ENCODE peak calls at places on chromosomes 2 and 18, in seven cellular contexts. G is choroid plexus epithelial cell, B is hepatocyte, T is upper lobe of right lung, O is endothelial cell of umbilical vein, M is esophagus muscularis mucosa, D is stomach. I is an unnamed sample.

GRCh38 chr2:239820836-239821693 is 204.1 kb downstream of the NDUFA10 start:
- DNase-seq in G (no peak), B (no peak), T (peak), O (no peak), M (peak), D (peak), I (no peak)

GRCh38 chr2:147149589-147150245 is 695.1 kb upstream of the ACVR2A start:
- DNase-seq in G (peak), B (no peak), T (no peak), O (no peak), M (no peak), D (no peak), I (peak)

GRCh38 chr2:172173307-172173706 is 70.6 kb upstream of the DLX2 start:
- DNase-seq in G (no peak), B (no peak), T (no peak), O (peak), M (no peak), D (no peak), I (no peak)

GRCh38 chr2:219207884-219208740 is 1.5 kb downstream of the ZFAND2B start:
- DNase-seq in G (peak), B (peak), T (no peak), O (peak), M (peak), D (no peak), I (no peak)

GRCh38 chr18:40407913-40408312 is 1547.1 kb upstream of the PIK3C3 start:
- DNase-seq in G (peak), B (no peak), T (no peak), O (no peak), M (no peak), D (no peak), I (no peak)

GRCh38 chr2:111161971-111162370 is 41.3 kb downstream of the BCL2L11 start:
- DNase-seq in G (no peak), B (no peak), T (no peak), O (peak), M (no peak), D (peak), I (no peak)

GRCh38 chr2:100257939-100258338 is 64.4 kb downstream of the LONRF2 start:
- DNase-seq in G (no peak), B (no peak), T (no peak), O (no peak), M (no peak), D (no peak), I (no peak)

GRCh38 chr2:15346624-15347023 is 214.5 kb downstream of the NBAS start:
- DNase-seq in G (no peak), B (no peak), T (no peak), O (no peak), M (no peak), D (no peak), I (no peak)

GRCh38 chr18:49993299-49993698 is 180.0 kb upstream of the ACAA2 start:
- DNase-seq in G (no peak), B (no peak), T (no peak), O (no peak), M (no peak), D (no peak), I (no peak)

GRCh38 chr2:65031341-65032015 is 24.7 kb upstream of the CEP68 start:
- DNase-seq in G (no peak), B (no peak), T (no peak), O (peak), M (no peak), D (peak), I (no peak)

GRCh38 chr2:66432801-66433694 is 1.9 kb upstream of the MEIS1 start:
- DNase-seq in G (peak), B (peak), T (peak), O (peak), M (no peak), D (peak), I (peak)

GRCh38 chr2:396903-397302 is 109.0 kb upstream of the ALKAL2 start:
- DNase-seq in G (no peak), B (no peak), T (no peak), O (no peak), M (peak), D (no peak), I (no peak)

GRCh38 chr2:44769349-44770005 is 172.0 kb upstream of the SIX3 start:
- DNase-seq in G (no peak), B (no peak), T (no peak), O (no peak), M (no peak), D (no peak), I (no peak)

GRCh38 chr18:9055185-9055584 is 47.3 kb upstream of the NDUFV2 start:
- DNase-seq in G (peak), B (no peak), T (no peak), O (peak), M (no peak), D (no peak), I (no peak)

GRCh38 chr2:111216811-111217652 is 96.3 kb downstream of the BCL2L11 start:
- DNase-seq in G (no peak), B (no peak), T (no peak), O (no peak), M (peak), D (no peak), I (no peak)

GRCh38 chr2:65488527-65488926 is 56.1 kb upstream of the SPRED2 start:
- DNase-seq in G (no peak), B (no peak), T (no peak), O (no peak), M (no peak), D (no peak), I (no peak)

GRCh38 chr18:79394438-79395307 is 1.1 kb upstream of the NFATC1 start:
- DNase-seq in G (no peak), B (peak), T (peak), O (peak), M (no peak), D (no peak), I (peak)

GRCh38 chr2:230128943-230129342 is 60.2 kb upstream of the SLC16A14 start:
- DNase-seq in G (peak), B (no peak), T (no peak), O (no peak), M (peak), D (no peak), I (no peak)

GRCh38 chr2:230134496-230135073 is 65.9 kb upstream of the SLC16A14 start:
- DNase-seq in G (peak), B (no peak), T (no peak), O (peak), M (peak), D (no peak), I (no peak)

GRCh38 chr2:230129343-230129742 is 60.6 kb upstream of the SLC16A14 start:
- DNase-seq in G (peak), B (no peak), T (no peak), O (no peak), M (peak), D (no peak), I (no peak)

GRCh38 chr2:230131366-230131765 is 62.6 kb upstream of the SLC16A14 start:
- DNase-seq in G (no peak), B (no peak), T (no peak), O (no peak), M (peak), D (no peak), I (no peak)

DNA sequence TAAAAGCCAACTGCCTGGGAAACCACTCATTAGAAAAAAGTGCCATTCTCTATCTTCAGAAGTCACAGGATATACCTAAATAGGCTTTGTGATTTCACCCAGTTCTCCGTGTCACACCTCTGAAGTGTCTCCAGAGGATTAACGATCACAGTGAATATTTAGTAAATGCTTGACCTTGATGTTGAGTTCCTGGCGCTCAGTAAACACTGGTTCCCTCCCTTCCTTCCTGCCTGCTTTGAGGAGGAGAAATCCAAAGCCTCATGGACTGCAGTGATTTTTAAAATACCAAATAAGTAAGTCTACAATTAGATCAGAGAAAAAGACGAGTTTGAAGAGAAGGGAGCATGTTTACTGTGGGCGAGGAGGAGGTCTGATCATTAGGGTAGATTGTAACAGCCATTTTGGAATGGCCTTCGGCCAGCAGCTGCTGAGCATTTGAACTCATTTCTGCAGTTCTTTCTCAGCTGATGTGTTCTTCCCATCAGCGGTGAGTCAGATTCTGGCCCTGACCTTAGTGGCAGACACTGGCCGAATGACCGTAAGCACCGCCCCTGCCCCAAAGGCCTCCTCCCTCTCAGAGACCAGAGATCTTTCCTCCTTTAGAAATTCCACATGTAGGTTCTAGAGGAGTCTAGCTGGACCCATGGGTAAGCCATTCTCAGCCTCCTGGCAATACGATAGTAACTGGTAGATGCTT is 62.1 kb upstream of the SLC16A14 start:
- DNase-seq in G (peak), B (peak), T (no peak), O (peak), M (peak), D (no peak), I (no peak)
- TF ChIP-seq CTCF in G (no peak), B (no peak), T (no peak), O (no peak), M (no peak), D (no peak), I (no peak)

GRCh38 chr18:74175658-74176057 is 27.3 kb downstream of the TIMM21 start:
- DNase-seq in G (no peak), B (no peak), T (no peak), O (no peak), M (no peak), D (no peak), I (no peak)

GRCh38 chr18:74173434-74173750 is 25.1 kb downstream of the TIMM21 start:
- DNase-seq in G (no peak), B (no peak), T (no peak), O (no peak), M (no peak), D (no peak), I (no peak)

GRCh38 chr18:74171910-74172606 is 23.7 kb downstream of the TIMM21 start:
- DNase-seq in G (peak), B (no peak), T (no peak), O (no peak), M (no peak), D (no peak), I (no peak)

GRCh38 chr18:74172697-74173433 is 24.5 kb downstream of the TIMM21 start:
- DNase-seq in G (no peak), B (no peak), T (no peak), O (no peak), M (no peak), D (no peak), I (no peak)
- TF ChIP-seq CTCF in G (no peak), B (no peak), T (no peak), O (no peak), M (no peak), D (no peak), I (no peak)

GRCh38 chr2:23037596-23037995 is 347.4 kb upstream of the KLHL29 start:
- DNase-seq in G (no peak), B (no peak), T (no peak), O (no peak), M (no peak), D (no peak), I (no peak)

GRCh38 chr2:23036683-23037082 is 348.3 kb upstream of the KLHL29 start:
- DNase-seq in G (no peak), B (no peak), T (no peak), O (no peak), M (no peak), D (no peak), I (no peak)

GRCh38 chr2:23041443-23041842 is 343.5 kb upstream of the KLHL29 start:
- DNase-seq in G (no peak), B (no peak), T (no peak), O (no peak), M (no peak), D (no peak), I (no peak)

DNA sequence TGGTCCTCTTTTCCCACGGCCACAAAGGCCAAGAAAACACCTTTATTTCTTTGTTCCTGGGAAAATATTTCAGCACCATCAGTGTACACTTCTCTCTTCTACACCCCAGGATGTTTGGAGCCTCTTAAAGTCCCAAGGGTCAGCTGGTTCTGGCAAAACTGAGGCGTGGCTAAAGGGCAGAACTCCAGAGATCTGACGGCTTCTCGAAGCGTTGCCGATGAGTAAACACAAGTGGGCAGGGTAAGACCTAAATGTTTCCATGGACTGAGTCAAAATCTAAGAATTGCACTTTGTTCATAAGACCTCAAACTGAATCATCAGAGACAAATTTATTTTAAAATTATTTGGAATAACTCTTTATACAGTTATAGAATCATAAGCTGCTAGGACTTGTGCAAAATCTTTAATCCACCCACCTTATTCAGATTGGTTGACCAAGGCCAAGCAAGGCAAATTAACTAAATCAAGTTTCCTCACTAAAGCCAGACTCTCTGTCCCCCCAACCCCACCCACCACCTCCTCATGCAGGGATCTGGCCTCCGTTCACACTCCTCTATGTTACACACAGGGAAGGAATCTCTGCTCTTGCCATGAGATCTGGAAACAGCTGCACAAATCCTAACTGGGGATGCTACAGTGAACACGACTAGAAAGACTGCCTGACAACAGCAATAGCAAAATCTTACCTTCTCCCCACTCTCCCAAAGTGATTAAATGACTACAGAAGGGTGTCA is 342.6 kb upstream of the KLHL29 start:
- DNase-seq in G (no peak), B (no peak), T (no peak), O (no peak), M (no peak), D (no peak), I (no peak)
- TF ChIP-seq CTCF in G (no peak), B (no peak), T (no peak), O (no peak), M (no peak), D (no peak), I (no peak)

GRCh38 chr2:10045561-10046355 is 2.4 kb downstream of the KLF11 start:
- DNase-seq in G (no peak), B (no peak), T (peak), O (no peak), M (no peak), D (peak), I (peak)

GRCh38 chr2:10041711-10042110 is 1.6 kb upstream of the KLF11 start:
- DNase-seq in G (no peak), B (no peak), T (peak), O (no peak), M (no peak), D (no peak), I (no peak)

GRCh38 chr2:10043256-10043905 is at the start of gene KLF11:
- DNase-seq in G (peak), B (peak), T (peak), O (peak), M (peak), D (peak), I (peak)

GRCh38 chr2:10042301-10043161 is 819 bp upstream of the KLF11 start:
- DNase-seq in G (peak), B (peak), T (peak), O (peak), M (peak), D (peak), I (no peak)

GRCh38 chr2:10043906-10044601 is 704 bp downstream of the KLF11 start:
- DNase-seq in G (peak), B (peak), T (peak), O (peak), M (peak), D (peak), I (peak)
- TF ChIP-seq CTCF in G (no peak), B (no peak), T (no peak), O (no peak), M (no peak), D (no peak), I (no peak)

DNA sequence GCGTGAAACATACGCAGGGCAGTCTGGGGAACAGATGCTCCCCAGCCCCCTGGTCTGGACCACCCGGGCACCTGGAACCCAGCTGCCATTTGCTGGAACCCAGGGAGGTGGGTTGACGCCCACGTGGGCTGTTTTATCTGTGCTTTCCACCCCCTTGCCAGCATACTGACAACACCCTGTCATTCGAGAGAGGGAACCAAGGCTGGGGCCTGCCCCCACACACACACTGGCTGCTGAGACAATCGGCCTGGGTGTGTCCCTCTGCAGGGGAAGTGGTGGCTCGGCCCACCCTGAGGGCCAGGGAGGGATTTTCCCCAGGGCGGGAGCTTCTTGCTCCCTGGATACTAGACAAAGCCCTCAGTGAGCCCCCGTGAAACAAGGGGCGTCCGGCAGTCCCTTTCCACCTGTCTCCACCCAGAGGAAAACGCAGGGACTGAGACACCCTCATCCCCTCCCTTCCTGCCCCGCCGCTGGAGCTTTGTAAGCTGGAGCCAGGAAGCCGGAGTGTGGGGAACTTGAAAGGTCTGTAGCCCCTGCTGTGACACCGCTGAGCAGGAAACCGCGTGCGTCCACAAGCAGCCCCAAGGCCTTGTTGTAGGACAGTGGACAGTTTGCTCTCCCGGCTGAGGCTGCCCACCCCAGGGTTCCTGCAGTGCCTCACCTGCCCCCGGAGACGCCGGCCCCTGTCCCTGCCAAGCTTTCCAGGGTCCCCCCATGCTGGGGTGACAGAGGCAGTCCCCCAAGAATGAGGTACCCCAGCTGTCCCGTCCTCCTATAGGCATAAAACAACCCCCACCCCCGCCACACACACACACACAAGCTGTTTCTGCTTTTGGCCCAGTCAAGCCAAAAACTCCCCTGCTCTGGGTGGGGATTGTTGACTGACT is 14.1 kb upstream of the KLF11 start:
- DNase-seq in G (peak), B (peak), T (peak), O (peak), M (no peak), D (no peak), I (no peak)
- TF ChIP-seq CTCF in G (no peak), B (no peak), T (no peak), O (no peak), M (no peak), D (no peak), I (peak)

DNA sequence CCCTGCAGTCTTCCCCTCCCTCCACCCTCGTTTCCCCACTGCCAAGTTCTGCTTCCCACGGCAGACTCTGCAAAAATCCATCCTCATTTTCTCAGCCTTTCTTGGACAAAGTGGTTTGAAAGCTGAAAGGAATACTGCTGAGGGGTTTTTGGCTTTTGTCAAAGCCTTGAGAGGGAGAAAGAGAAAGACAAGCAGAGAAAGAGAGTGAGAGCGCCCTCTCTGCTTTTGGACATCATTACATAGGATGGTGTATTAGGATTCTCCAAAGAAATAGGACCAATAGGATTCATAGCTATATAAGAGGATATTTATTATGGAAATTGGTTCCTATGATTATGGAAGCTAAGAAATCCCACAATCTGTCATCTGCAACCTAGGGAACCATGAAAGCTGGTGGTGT is 455.9 kb upstream of the SOX11 start:
- DNase-seq in G (no peak), B (no peak), T (no peak), O (no peak), M (no peak), D (no peak), I (no peak)
- TF ChIP-seq CTCF in G (no peak), B (no peak), T (no peak), O (no peak), M (no peak), D (no peak), I (peak)

GRCh38 chr2:176533505-176534193 is 264.4 kb downstream of the MTX2 start:
- DNase-seq in G (no peak), B (no peak), T (no peak), O (peak), M (no peak), D (no peak), I (no peak)

GRCh38 chr2:176537932-176538331 is 268.7 kb downstream of the MTX2 start:
- DNase-seq in G (no peak), B (no peak), T (no peak), O (no peak), M (no peak), D (no peak), I (no peak)

GRCh38 chr2:176536739-176537138 is 267.5 kb downstream of the MTX2 start:
- DNase-seq in G (no peak), B (no peak), T (no peak), O (no peak), M (no peak), D (no peak), I (no peak)

GRCh38 chr2:176534798-176535479 is 265.7 kb downstream of the MTX2 start:
- DNase-seq in G (no peak), B (no peak), T (no peak), O (no peak), M (no peak), D (no peak), I (no peak)

DNA sequence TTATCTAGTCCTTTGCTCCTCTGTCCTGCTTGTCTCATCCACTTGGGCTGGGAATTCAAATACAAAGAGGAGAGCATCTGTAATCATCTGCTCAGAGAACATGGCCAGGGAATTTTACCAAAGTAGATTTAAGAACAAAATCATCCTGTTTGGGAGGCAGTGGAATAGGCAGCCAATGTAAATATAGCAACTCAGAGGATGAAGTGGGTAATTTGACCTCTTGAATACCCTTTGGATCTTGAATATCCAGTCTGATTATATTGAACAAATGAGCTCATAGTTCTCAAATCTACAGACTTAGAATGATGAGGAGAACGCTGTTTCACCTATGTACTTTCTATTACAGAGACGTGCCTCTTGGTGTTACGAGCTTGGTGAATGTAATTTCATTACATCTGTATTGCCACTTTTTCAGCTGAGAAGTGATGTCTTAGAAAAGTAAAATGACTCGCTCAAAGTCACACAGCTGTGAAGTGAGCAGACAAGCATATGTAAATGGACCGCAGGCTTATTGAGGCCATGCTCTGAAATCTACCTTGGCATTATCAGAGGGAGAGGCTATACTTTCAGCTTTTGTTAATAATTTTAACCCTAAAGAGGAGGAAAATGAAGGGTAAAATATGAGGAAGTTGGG is 266.4 kb downstream of the MTX2 start:
- DNase-seq in G (no peak), B (no peak), T (no peak), O (no peak), M (no peak), D (no peak), I (no peak)
- TF ChIP-seq CTCF in G (no peak), B (no peak), T (no peak), O (no peak), M (no peak), D (no peak), I (no peak)

I was measured in chondrocyte.